ENCODE peak calls at places on chromosome 10, in eight cellular contexts. L is IMR-90; Z is effector memory CD4-positive, alpha-beta T cell; D is NCI-H510A; W is dermis microvascular lymphatic vessel endothelial cell; V is NCI-H1436; P is AG08395; I is NCI-H2171 treated with DMSO at 0.1 percent for 48 hours. Y is an unnamed sample.

GRCh38 chr10:62402503-62402902 is 28.3 kb downstream of the ZNF365 start:
- DNase-seq in L (peak), P (no peak), W (no peak), I (no peak), Z (no peak), D (no peak), V (no peak), Y (no peak)

GRCh38 chr10:90906596-90906995 is 14.3 kb downstream of the ANKRD1 start:
- DNase-seq in V (no peak), W (no peak), D (no peak), I (no peak), P (no peak), L (no peak), Z (no peak), Y (no peak)

GRCh38 chr10:58675321-58675720 is 162.6 kb downstream of the BICC1 start:
- DNase-seq in L (no peak), I (no peak), V (no peak), P (no peak), W (no peak), Z (no peak), D (no peak), Y (no peak)

GRCh38 chr10:42637648-42638052 is 720 bp downstream of the ZNF33B start:
- DNase-seq in I (no peak), V (no peak), P (no peak), Z (no peak), L (no peak), D (no peak), W (no peak), Y (no peak)

GRCh38 chr10:98364432-98365102 is 50.4 kb downstream of the PYROXD2 start:
- DNase-seq in I (no peak), W (no peak), V (no peak), L (no peak), P (no peak), Z (no peak), D (no peak), Y (no peak)

GRCh38 chr10:48466611-48467240 is 138.1 kb downstream of the ARHGAP22 start:
- DNase-seq in P (no peak), I (no peak), L (no peak), Z (no peak), D (no peak), W (no peak), V (no peak), Y (no peak)

GRCh38 chr10:113492181-113492580 is 60.7 kb upstream of the HABP2 start:
- DNase-seq in V (no peak), L (no peak), D (no peak), I (no peak), P (peak), Z (no peak), W (no peak), Y (no peak)

GRCh38 chr10:42888504-42889095 is 106.0 kb downstream of the BMS1 start:
- DNase-seq in P (no peak), W (no peak), D (no peak), Z (no peak), L (no peak), I (peak), V (no peak), Y (no peak)

GRCh38 chr10:86692664-86693063 is 24.4 kb downstream of the LDB3 start:
- DNase-seq in P (no peak), V (no peak), I (no peak), L (no peak), W (no peak), Z (no peak), D (no peak), Y (no peak)

GRCh38 chr10:14416308-14416700 is 85.6 kb upstream of the FRMD4A start:
- DNase-seq in P (no peak), V (no peak), W (no peak), Z (no peak), D (no peak), I (no peak), L (no peak), Y (no peak)